ENCODE peak calls at places on chromosomes 5 and 9, in six cellular contexts. One of them, this sample, is unnamed.

GRCh38 chr5:154145268-154145667 is 45.3 kb upstream of the GALNT10 start:
- DNase-seq in Caco-2: no peak
- DNase-seq in fibroblast of lung: no peak
- DNase-seq in right atrium auricular region: no peak
- DNase-seq in heart right ventricle: no peak
- DNase-seq in CD8-positive, alpha-beta memory T cell: no peak
- DNase-seq in this sample: no peak

GRCh38 chr9:89247431-89248370 is 63.3 kb upstream of the CKS2 start:
- DNase-seq in Caco-2: no peak
- DNase-seq in fibroblast of lung: peak; percentile 30
- DNase-seq in right atrium auricular region: no peak
- DNase-seq in heart right ventricle: no peak
- DNase-seq in CD8-positive, alpha-beta memory T cell: no peak
- DNase-seq in this sample: peak; percentile 66

GRCh38 chr9:88738708-88739107 is 203.7 kb downstream of the NXNL2 start:
- DNase-seq in Caco-2: no peak
- DNase-seq in fibroblast of lung: peak; percentile 34
- DNase-seq in right atrium auricular region: no peak
- DNase-seq in heart right ventricle: no peak
- DNase-seq in CD8-positive, alpha-beta memory T cell: no peak
- DNase-seq in this sample: no peak

GRCh38 chr5:158727771-158728311 is 371.9 kb downstream of the EBF1 start:
- DNase-seq in Caco-2: no peak
- DNase-seq in fibroblast of lung: no peak
- DNase-seq in right atrium auricular region: peak; percentile 65
- DNase-seq in heart right ventricle: peak; percentile 75
- DNase-seq in CD8-positive, alpha-beta memory T cell: no peak
- DNase-seq in this sample: no peak

GRCh38 chr9:4489919-4490704 is at the start of gene SLC1A1:
- DNase-seq in Caco-2: peak; percentile 83
- DNase-seq in fibroblast of lung: peak; percentile 59
- DNase-seq in right atrium auricular region: peak; percentile 73
- DNase-seq in heart right ventricle: peak; percentile 49
- DNase-seq in CD8-positive, alpha-beta memory T cell: peak; percentile 1
- DNase-seq in this sample: peak; percentile 61

GRCh38 chr9:4228606-4229005 is 71.3 kb downstream of the GLIS3 start:
- DNase-seq in Caco-2: no peak
- DNase-seq in fibroblast of lung: peak; percentile 33
- DNase-seq in right atrium auricular region: no peak
- DNase-seq in heart right ventricle: no peak
- DNase-seq in CD8-positive, alpha-beta memory T cell: no peak
- DNase-seq in this sample: no peak

GRCh38 chr9:33105504-33105903 is 29.0 kb upstream of the SMU1 start:
- DNase-seq in Caco-2: no peak
- DNase-seq in fibroblast of lung: no peak
- DNase-seq in right atrium auricular region: no peak
- DNase-seq in heart right ventricle: no peak
- DNase-seq in CD8-positive, alpha-beta memory T cell: no peak
- DNase-seq in this sample: no peak

GRCh38 chr5:102713682-102714231 is 41.3 kb upstream of the PAM start:
- DNase-seq in Caco-2: no peak
- DNase-seq in fibroblast of lung: no peak
- DNase-seq in right atrium auricular region: no peak
- DNase-seq in heart right ventricle: no peak
- DNase-seq in CD8-positive, alpha-beta memory T cell: no peak
- DNase-seq in this sample: no peak

GRCh38 chr9:131306397-131306997 is 17.0 kb downstream of the PLPP7 start:
- DNase-seq in Caco-2: no peak
- DNase-seq in fibroblast of lung: no peak
- DNase-seq in right atrium auricular region: no peak
- DNase-seq in heart right ventricle: no peak
- DNase-seq in CD8-positive, alpha-beta memory T cell: no peak
- DNase-seq in this sample: no peak
- H3K4me1 ChIP-seq in Caco-2: peaks cover 7% of the 10 kb centered on the region
- H3K4me1 ChIP-seq in fibroblast of lung: no peaks in the 10 kb centered on the region
- H3K4me1 ChIP-seq in right atrium auricular region: peaks cover 37% of the 10 kb centered on the region
- H3K4me1 ChIP-seq in heart right ventricle: peaks cover 2% of the 10 kb centered on the region
- H3K4me1 ChIP-seq in CD8-positive, alpha-beta memory T cell: peaks cover 15% of the 10 kb centered on the region
- H3K4me1 ChIP-seq in this sample: peaks cover 15% of the 10 kb centered on the region

GRCh38 chr5:112706446-112707016 is 31.2 kb upstream of the APC start:
- DNase-seq in Caco-2: no peak
- DNase-seq in fibroblast of lung: no peak
- DNase-seq in right atrium auricular region: no peak
- DNase-seq in heart right ventricle: no peak
- DNase-seq in CD8-positive, alpha-beta memory T cell: no peak
- DNase-seq in this sample: no peak
- H3K4me1 ChIP-seq in Caco-2: peaks cover 20% of the 10 kb centered on the region
- H3K4me1 ChIP-seq in fibroblast of lung: peaks cover 3% of the 10 kb centered on the region
- H3K4me1 ChIP-seq in right atrium auricular region: peaks cover 51% of the 10 kb centered on the region
- H3K4me1 ChIP-seq in heart right ventricle: peaks cover 4% of the 10 kb centered on the region
- H3K4me1 ChIP-seq in CD8-positive, alpha-beta memory T cell: peaks cover 45% of the 10 kb centered on the region
- H3K4me1 ChIP-seq in this sample: peaks cover 16% of the 10 kb centered on the region

GRCh38 chr5:172417130-172417802 is 37.1 kb downstream of the SH3PXD2B start:
- DNase-seq in Caco-2: no peak
- DNase-seq in fibroblast of lung: no peak
- DNase-seq in right atrium auricular region: no peak
- DNase-seq in heart right ventricle: no peak
- DNase-seq in CD8-positive, alpha-beta memory T cell: no peak
- DNase-seq in this sample: no peak

GRCh38 chr5:172413601-172414000 is 40.7 kb downstream of the SH3PXD2B start:
- DNase-seq in Caco-2: no peak
- DNase-seq in fibroblast of lung: peak; percentile 54
- DNase-seq in right atrium auricular region: no peak
- DNase-seq in heart right ventricle: no peak
- DNase-seq in CD8-positive, alpha-beta memory T cell: no peak
- DNase-seq in this sample: no peak

GRCh38 chr5:172414618-172415599 is 39.4 kb downstream of the SH3PXD2B start:
- DNase-seq in Caco-2: no peak
- DNase-seq in fibroblast of lung: no peak
- DNase-seq in right atrium auricular region: no peak
- DNase-seq in heart right ventricle: no peak
- DNase-seq in CD8-positive, alpha-beta memory T cell: no peak
- DNase-seq in this sample: peak; percentile 53

GRCh38 chr5:172417983-172418630 is 36.2 kb downstream of the SH3PXD2B start:
- DNase-seq in Caco-2: no peak
- DNase-seq in fibroblast of lung: peak; percentile 98
- DNase-seq in right atrium auricular region: peak; percentile 97
- DNase-seq in heart right ventricle: peak; percentile 94
- DNase-seq in CD8-positive, alpha-beta memory T cell: no peak
- DNase-seq in this sample: no peak

GRCh38 chr5:172415615-172416275 is 38.6 kb downstream of the SH3PXD2B start:
- DNase-seq in Caco-2: no peak
- DNase-seq in fibroblast of lung: no peak
- DNase-seq in right atrium auricular region: no peak
- DNase-seq in heart right ventricle: no peak
- DNase-seq in CD8-positive, alpha-beta memory T cell: no peak
- DNase-seq in this sample: no peak
- H3K4me1 ChIP-seq in Caco-2: no peaks in the 10 kb centered on the region
- H3K4me1 ChIP-seq in fibroblast of lung: peaks cover 55% of the 10 kb centered on the region
- H3K4me1 ChIP-seq in right atrium auricular region: peaks cover 85% of the 10 kb centered on the region
- H3K4me1 ChIP-seq in heart right ventricle: peaks cover 21% of the 10 kb centered on the region
- H3K4me1 ChIP-seq in CD8-positive, alpha-beta memory T cell: no peaks in the 10 kb centered on the region
- H3K4me1 ChIP-seq in this sample: peaks cover 55% of the 10 kb centered on the region

GRCh38 chr9:112750767-112751058 is 153 bp downstream of the SNX30 start:
- DNase-seq in Caco-2: no peak
- DNase-seq in fibroblast of lung: no peak
- DNase-seq in right atrium auricular region: no peak
- DNase-seq in heart right ventricle: no peak
- DNase-seq in CD8-positive, alpha-beta memory T cell: no peak
- DNase-seq in this sample: no peak
- H3K4me1 ChIP-seq in Caco-2: peaks cover 46% of the 10 kb centered on the region
- H3K4me1 ChIP-seq in fibroblast of lung: peaks cover 29% of the 10 kb centered on the region
- H3K4me1 ChIP-seq in right atrium auricular region: peaks cover 38% of the 10 kb centered on the region
- H3K4me1 ChIP-seq in heart right ventricle: peaks cover 16% of the 10 kb centered on the region
- H3K4me1 ChIP-seq in CD8-positive, alpha-beta memory T cell: peaks cover 55% of the 10 kb centered on the region
- H3K4me1 ChIP-seq in this sample: peaks cover 52% of the 10 kb centered on the region

DNA sequence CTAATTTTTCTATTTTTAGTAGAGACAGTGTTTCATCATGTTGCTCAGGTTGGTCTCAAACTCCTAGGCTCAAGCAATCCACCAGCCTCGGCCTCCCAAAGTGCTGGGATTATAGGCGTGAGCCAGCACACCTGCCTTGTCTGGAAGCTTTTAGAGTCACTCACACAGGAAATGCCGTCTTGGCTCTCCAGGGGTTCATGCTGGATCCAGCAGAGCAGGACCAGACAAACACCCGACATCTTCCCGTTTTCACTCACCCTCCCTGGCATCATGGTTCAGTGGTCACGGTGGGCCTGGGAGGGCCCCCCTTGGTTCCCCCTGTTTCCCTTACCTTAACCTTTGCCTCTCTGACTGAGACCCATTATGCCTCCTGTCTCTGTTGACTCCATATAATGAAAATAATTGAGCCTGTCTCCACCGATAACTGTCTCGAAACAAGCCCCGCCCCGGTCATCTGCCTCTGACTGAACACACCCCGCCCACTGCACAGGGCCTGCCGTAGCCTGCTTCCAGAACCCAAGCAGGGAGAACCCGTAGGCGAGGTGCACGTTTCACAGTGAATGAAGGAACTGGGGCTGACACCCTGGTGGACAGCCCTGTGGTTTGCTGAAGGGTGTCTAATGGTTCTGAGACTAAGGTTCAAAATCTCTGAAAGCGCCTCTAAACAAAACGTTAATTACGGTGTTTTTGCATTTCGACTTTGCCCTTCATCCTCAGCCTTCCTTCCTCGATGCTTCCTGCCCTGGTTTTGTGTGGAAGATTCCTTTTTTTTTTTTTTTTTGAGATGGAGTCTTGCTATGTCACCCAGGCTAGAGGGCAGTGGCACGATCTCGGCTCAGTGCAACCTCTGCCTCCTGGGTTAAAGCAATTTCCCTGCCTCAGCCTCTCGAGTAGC is 39.7 kb upstream of the SPRY4 start:
- DNase-seq in Caco-2: no peak
- DNase-seq in fibroblast of lung: no peak
- DNase-seq in right atrium auricular region: no peak
- DNase-seq in heart right ventricle: peak; percentile 75
- DNase-seq in CD8-positive, alpha-beta memory T cell: no peak
- DNase-seq in this sample: no peak
- H3K4me1 ChIP-seq in Caco-2: peaks cover 25% of the 10 kb centered on the region
- H3K4me1 ChIP-seq in fibroblast of lung: peaks cover 8% of the 10 kb centered on the region
- H3K4me1 ChIP-seq in right atrium auricular region: peaks cover 24% of the 10 kb centered on the region
- H3K4me1 ChIP-seq in heart right ventricle: peaks cover 7% of the 10 kb centered on the region
- H3K4me1 ChIP-seq in CD8-positive, alpha-beta memory T cell: peaks cover 8% of the 10 kb centered on the region
- H3K4me1 ChIP-seq in this sample: peaks cover 54% of the 10 kb centered on the region

GRCh38 chr9:14317667-14318255 is 3.8 kb upstream of the NFIB start:
- DNase-seq in Caco-2: no peak
- DNase-seq in fibroblast of lung: no peak
- DNase-seq in right atrium auricular region: no peak
- DNase-seq in heart right ventricle: no peak
- DNase-seq in CD8-positive, alpha-beta memory T cell: no peak
- DNase-seq in this sample: no peak
- H3K4me1 ChIP-seq in Caco-2: no peaks in the 10 kb centered on the region
- H3K4me1 ChIP-seq in fibroblast of lung: peaks cover 5% of the 10 kb centered on the region
- H3K4me1 ChIP-seq in right atrium auricular region: peaks cover 56% of the 10 kb centered on the region
- H3K4me1 ChIP-seq in heart right ventricle: no peaks in the 10 kb centered on the region
- H3K4me1 ChIP-seq in CD8-positive, alpha-beta memory T cell: peaks cover 4% of the 10 kb centered on the region
- H3K4me1 ChIP-seq in this sample: peaks cover 40% of the 10 kb centered on the region